ENCODE peak calls at places on chromosomes 6 and 20, in ten cellular contexts. R is SW480, I is neural progenitor cell, D is LoVo, Z is anterior cingulate cortex, U is myocyte, V is BE2C, G is nephron progenitor cell, P is epithelial cell of prostate, B is A172. J is an unnamed sample.

GRCh38 chr20:61356171-61356570 is 104.1 kb downstream of the CDH4 start:
- DNase-seq in I (no peak), U (no peak), V (no peak), R (no peak), B (no peak), Z (no peak), G (no peak), P (no peak), D (no peak), J (no peak)

GRCh38 chr6:30397697-30398096 is 52.7 kb downstream of the RPP21 start:
- DNase-seq in G (peak; percentile 16), B (no peak), P (no peak), Z (no peak), I (peak; percentile 27), D (no peak), V (no peak), R (no peak), U (no peak), J (peak; percentile 45)

GRCh38 chr20:10536531-10536930 is 101.4 kb downstream of the SLX4IP start:
- DNase-seq in V (peak; percentile 28), Z (peak; percentile 10), G (no peak), R (peak; percentile 58), D (peak; percentile 37), B (no peak), I (peak; percentile 27), P (no peak), U (no peak), J (peak; percentile 64)

GRCh38 chr6:35008858-35009257 is 119.8 kb downstream of the ANKS1A start:
- DNase-seq in I (no peak), R (no peak), Z (peak; percentile 67), G (no peak), D (no peak), V (no peak), P (no peak), B (no peak), U (no peak), J (no peak)

GRCh38 chr20:49400410-49400809 is 82.1 kb downstream of the KCNB1 start:
- DNase-seq in V (no peak), I (no peak), B (no peak), D (no peak), Z (no peak), R (no peak), G (no peak), P (no peak), U (no peak), J (no peak)

GRCh38 chr6:89485320-89485719 is 52.4 kb downstream of the ANKRD6 start:
- DNase-seq in V (no peak), U (no peak), I (no peak), R (no peak), P (no peak), B (no peak), D (no peak), G (no peak), Z (no peak), J (no peak)

GRCh38 chr20:57880155-57880648 is 170.4 kb upstream of the PMEPA1 start:
- DNase-seq in I (no peak), Z (no peak), D (no peak), U (no peak), P (no peak), G (no peak), V (no peak), R (no peak), B (no peak), J (no peak)

GRCh38 chr20:46058656-46059281 is 29.8 kb downstream of the SLC12A5 start:
- DNase-seq in B (no peak), D (no peak), I (peak; percentile 67), P (no peak), U (no peak), G (peak; percentile 48), Z (no peak), V (peak; percentile 27), R (no peak), J (peak; percentile 83)

GRCh38 chr6:89044988-89045387 is 35.6 kb upstream of the PNRC1 start:
- DNase-seq in U (no peak), G (no peak), D (no peak), V (no peak), B (no peak), R (no peak), Z (peak; percentile 20), P (no peak), I (no peak), J (peak; percentile 33)

GRCh38 chr20:49850463-49851233 is 38.0 kb downstream of the SLC9A8 start:
- DNase-seq in U (no peak), R (no peak), B (no peak), D (no peak), I (no peak), G (no peak), P (no peak), Z (peak; percentile 45), V (no peak), J (no peak)

GRCh38 chr6:169763881-169764280 is 12.5 kb downstream of the ERMARD start:
- DNase-seq in B (no peak), I (no peak), G (peak; percentile 44), D (no peak), Z (no peak), R (no peak), U (no peak), P (no peak), V (no peak), J (no peak)

GRCh38 chr6:144912474-144912873 is 627.3 kb downstream of the UTRN start:
- DNase-seq in U (peak; percentile 75), Z (no peak), D (peak; percentile 43), I (no peak), R (no peak), V (no peak), B (peak; percentile 78), G (no peak), P (peak; percentile 31), J (no peak)

GRCh38 chr6:7129784-7130569 is 22.2 kb downstream of the RREB1 start:
- DNase-seq in V (no peak), Z (peak; percentile 30), P (no peak), R (no peak), D (no peak), G (no peak), B (peak; percentile 55), U (peak; percentile 83), I (no peak), J (peak; percentile 93)

GRCh38 chr6:2147737-2148448 is 97.5 kb downstream of the GMDS start:
- DNase-seq in B (no peak), V (no peak), I (no peak), D (no peak), P (no peak), G (no peak), Z (no peak), R (no peak), U (no peak), J (no peak)

GRCh38 chr20:43947316-43947710 is 32.7 kb downstream of the TOX2 start:
- DNase-seq in Z (no peak), P (no peak), U (no peak), R (no peak), I (no peak), G (no peak), D (no peak), V (no peak), B (no peak), J (no peak)

GRCh38 chr6:44275749-44276648 is 5.7 kb downstream of the TMEM151B start:
- DNase-seq in U (peak; percentile 59), Z (no peak), V (no peak), G (no peak), I (peak; percentile 42), P (no peak), D (no peak), B (no peak), R (no peak), J (no peak)

GRCh38 chr6:110542311-110543024 is 66.1 kb upstream of the SLC22A16 start:
- DNase-seq in U (no peak), G (no peak), R (no peak), P (no peak), I (no peak), V (peak; percentile 50), D (no peak), Z (peak; percentile 73), B (no peak), J (no peak)

GRCh38 chr6:26550250-26550993 is 12.3 kb downstream of the HMGN4 start:
- DNase-seq in Z (no peak), G (peak; percentile 81), R (peak; percentile 65), P (no peak), D (no peak), I (peak; percentile 90), B (no peak), U (peak; percentile 28), V (peak; percentile 84), J (peak; percentile 36)

GRCh38 chr6:147167576-147168461 is 36.4 kb upstream of the STXBP5 start:
- DNase-seq in D (no peak), V (no peak), U (no peak), G (no peak), P (no peak), I (no peak), B (no peak), R (no peak), Z (no peak), J (no peak)

J was measured in NB4.